ENCODE peak calls at places on chromosomes 4 and X, in four cellular contexts. X, I, W and H are unnamed samples.

GRCh38 chr4:15427715-15428114 is at the start of gene C1QTNF7:
- DNase-seq in I (no peak), W (no peak), X (no peak), H (no peak)

GRCh38 chr4:32184186-32184585 is 1464.0 kb downstream of the PCDH7 start:
- DNase-seq in I (no peak), X (no peak), W (no peak), H (no peak)

GRCh38 chrX:48498374-48498809 is 10.4 kb upstream of the PORCN start:
- DNase-seq in X (no peak), W (no peak), I (peak; percentile 63), H (peak; percentile 87)

GRCh38 chr4:53717064-53717549 is 125.8 kb upstream of the LNX1 start:
- DNase-seq in I (no peak), W (no peak), X (no peak), H (peak; percentile 34)

GRCh38 chrX:38163193-38163592 is 57.5 kb downstream of the SRPX start:
- DNase-seq in X (no peak), W (no peak), I (no peak), H (no peak)

GRCh38 chrX:1526565-1526964 is 10.4 kb downstream of the P2RY8 start:
- DNase-seq in W (no peak), X (no peak), I (no peak), H (no peak)

GRCh38 chr4:772776-773175 is 53.2 kb downstream of the CPLX1 start:
- DNase-seq in I (no peak), W (no peak), X (peak; percentile 11), H (no peak)

GRCh38 chr4:84894621-84895020 is 71.9 kb downstream of the WDFY3 start:
- DNase-seq in I (no peak), W (no peak), X (no peak), H (no peak)

GRCh38 chrX:20139966-20140365 is 1.7 kb downstream of the EIF1AX start:
- DNase-seq in I (peak; percentile 75), W (no peak), X (no peak), H (peak; percentile 36)

GRCh38 chr4:90951037-90951436 is 823.8 kb downstream of the CCSER1 start:
- DNase-seq in W (no peak), X (no peak), I (no peak), H (no peak)

DNA sequence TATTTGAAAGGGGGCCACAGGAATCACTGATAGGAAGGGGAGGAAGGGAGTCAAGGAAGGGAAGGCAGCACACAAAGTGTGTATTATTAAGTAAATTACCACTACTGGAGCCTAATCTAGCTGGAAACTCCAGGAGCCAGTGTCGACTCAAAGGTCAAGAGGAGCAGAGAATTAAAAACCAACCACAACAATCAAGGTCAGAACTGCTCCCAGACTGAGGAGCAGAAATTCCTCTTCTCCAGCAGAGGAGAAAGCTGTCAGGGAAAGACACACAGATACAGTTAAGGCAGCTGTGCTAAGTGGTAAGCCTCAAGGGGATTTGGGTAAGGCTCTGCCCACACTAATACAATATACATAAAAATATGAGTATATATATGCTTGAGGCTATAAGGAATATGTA is 87.5 kb upstream of the PTPN13 start:
- DNase-seq in X (no peak), I (no peak), W (no peak), H (peak; percentile 13)
- H3K4me3 ChIP-seq in X (no peak overlapping the region), I (no peak overlapping the region), W (no peak overlapping the region), H (no peak overlapping the region)

GRCh38 chrX:112043997-112044396 is 38.6 kb downstream of the TRPC5 start:
- DNase-seq in W (no peak), X (no peak), I (no peak), H (no peak)
- TF ChIP-seq CTCF in W (no peak), X (no peak), I (no peak), H (no peak)

GRCh38 chr4:113673450-113673849 is 88.1 kb downstream of the CAMK2D start:
- DNase-seq in I (no peak), W (no peak), X (no peak), H (no peak)
- H3K4me3 ChIP-seq in I (no peak overlapping the region), W (no peak overlapping the region), X (no peak overlapping the region), H (no peak overlapping the region)

DNA sequence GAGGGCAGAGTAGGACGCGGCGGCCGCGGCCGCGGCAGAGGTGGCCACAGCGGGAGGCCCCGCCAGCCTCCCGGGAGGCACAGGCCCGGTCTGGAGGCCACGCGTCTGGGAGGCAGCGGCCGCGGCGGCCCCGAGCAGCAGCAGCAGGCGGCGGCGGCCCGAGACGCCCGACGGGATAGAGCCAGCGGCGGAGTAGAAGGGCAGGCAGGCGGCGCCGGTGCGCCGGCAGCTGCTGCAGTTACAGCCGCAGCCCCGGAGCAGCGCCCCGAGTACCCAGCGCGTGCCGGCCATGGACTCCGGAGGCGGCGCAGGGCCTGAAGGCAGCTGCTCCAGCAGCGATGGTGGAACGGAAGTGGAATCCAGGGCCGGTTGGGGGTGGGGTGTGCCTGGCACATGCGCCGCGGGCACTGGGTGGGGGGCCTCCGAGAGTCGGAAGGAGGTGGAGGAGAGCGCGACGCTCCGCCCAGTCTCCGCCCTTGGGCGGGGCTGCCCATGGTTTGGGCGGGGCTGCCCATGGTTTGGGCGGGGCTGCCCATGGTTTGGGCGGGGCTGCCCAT is at the start of gene GRSF1:
- DNase-seq in W (peak; percentile 93), I (peak; percentile 91), X (peak; percentile 95), H (peak; percentile 97)
- TF ChIP-seq CTCF in W (peak; percentile 5), I (no peak), X (peak; percentile 21), H (peak; percentile 11)